ENCODE peak calls at places on chromosomes 1 and 21, in seven cellular contexts. P is IMR-90, N is tibial artery, J is left ventricle myocardium inferior, Y is stomach, X is left lung, V is thoracic aorta. W is an unnamed sample.

GRCh38 chr1:198601936-198602889 is 36.6 kb upstream of the PTPRC start:
- DNase-seq in P (peak; percentile 17), N (no peak), J (no peak), Y (no peak), X (no peak), V (no peak), W (peak; percentile 61)

GRCh38 chr1:221011145-221011544 is 131.9 kb downstream of the HLX start:
- DNase-seq in P (no peak), N (no peak), J (no peak), Y (no peak), X (no peak), V (no peak), W (no peak)

GRCh38 chr1:11784993-11785769 is 20.6 kb downstream of the MTHFR start:
- DNase-seq in P (peak; percentile 21), N (peak; percentile 56), J (peak; percentile 78), Y (peak; percentile 81), X (peak; percentile 70), V (no peak), W (peak; percentile 95)

GRCh38 chr1:11842154-11843041 is 5.2 kb downstream of the NPPA start:
- DNase-seq in P (peak; percentile 34), N (no peak), J (peak; percentile 39), Y (no peak), X (no peak), V (no peak), W (peak; percentile 35)

GRCh38 chr1:171345536-171345935 is 31.6 kb downstream of the FMO4 start:
- DNase-seq in P (no peak), N (no peak), J (no peak), Y (no peak), X (no peak), V (no peak), W (no peak)

GRCh38 chr1:236978740-236979139 is 25.5 kb downstream of the MT1HL1 start:
- DNase-seq in P (no peak), N (no peak), J (no peak), Y (no peak), X (no peak), V (no peak), W (no peak)

GRCh38 chr1:38151399-38151798 is 104.8 kb upstream of the POU3F1 start:
- DNase-seq in P (no peak), N (no peak), J (no peak), Y (no peak), X (no peak), V (no peak), W (no peak)

GRCh38 chr1:93616221-93616995 is 65.2 kb downstream of the BCAR3 start:
- DNase-seq in P (no peak), N (no peak), J (no peak), Y (peak; percentile 52), X (no peak), V (no peak), W (no peak)

GRCh38 chr1:22256213-22256512 is 113.3 kb upstream of the WNT4 start:
- DNase-seq in P (no peak), N (no peak), J (no peak), Y (no peak), X (no peak), V (no peak), W (peak; percentile 54)

GRCh38 chr1:205813755-205814058 is 709 bp upstream of the SLC41A1 start:
- DNase-seq in P (peak; percentile 65), N (no peak), J (peak; percentile 45), Y (no peak), X (no peak), V (peak; percentile 28), W (peak; percentile 93)

GRCh38 chr1:150258275-150258666 is 697 bp downstream of the CA14 start:
- DNase-seq in P (no peak), N (no peak), J (no peak), Y (no peak), X (no peak), V (no peak), W (no peak)

GRCh38 chr1:150256549-150257341 is 829 bp upstream of the CA14 start:
- DNase-seq in P (no peak), N (no peak), J (no peak), Y (no peak), X (no peak), V (no peak), W (peak; percentile 69)

GRCh38 chr1:150259217-150259616 is 1.6 kb downstream of the CA14 start:
- DNase-seq in P (no peak), N (no peak), J (no peak), Y (no peak), X (peak; percentile 37), V (no peak), W (peak; percentile 67)

GRCh38 chr1:150257624-150258274 is at the start of gene CA14:
- DNase-seq in P (no peak), N (no peak), J (peak; percentile 36), Y (no peak), X (no peak), V (no peak), W (peak; percentile 69)

GRCh38 chr1:150256193-150256548 is 1.4 kb upstream of the CA14 start:
- DNase-seq in P (no peak), N (no peak), J (no peak), Y (no peak), X (no peak), V (no peak), W (peak; percentile 61)
- TF ChIP-seq CTCF in P (no peak), N (no peak), J (no peak), Y (no peak), X (no peak), V (no peak), W (no peak)

GRCh38 chr1:6819641-6820040 is 34.4 kb downstream of the CAMTA1 start:
- DNase-seq in P (peak; percentile 48), N (no peak), J (no peak), Y (no peak), X (no peak), V (no peak), W (no peak)
- H3K4me1 ChIP-seq in P (peaks cover 11% of the 10 kb centered on the region), N (peaks cover 20% of the 10 kb centered on the region), J (peaks cover 72% of the 10 kb centered on the region), Y (peaks cover 73% of the 10 kb centered on the region), X (peaks cover 15% of the 10 kb centered on the region), V (peaks cover 43% of the 10 kb centered on the region), W (no peaks in the 10 kb centered on the region)

GRCh38 chr1:211676106-211676583 is 724 bp upstream of the NEK2 start:
- DNase-seq in P (no peak), N (no peak), J (no peak), Y (no peak), X (no peak), V (no peak), W (no peak)
- H3K4me3 ChIP-seq in P (peak overlapping the region; percentile 87), N (peak overlapping the region; percentile 66), J (peak overlapping the region; percentile 71), Y (peak overlapping the region; percentile 74), X (peak overlapping the region; percentile 51), V (peak overlapping the region; percentile 83), W (peak overlapping the region; percentile 86)

DNA sequence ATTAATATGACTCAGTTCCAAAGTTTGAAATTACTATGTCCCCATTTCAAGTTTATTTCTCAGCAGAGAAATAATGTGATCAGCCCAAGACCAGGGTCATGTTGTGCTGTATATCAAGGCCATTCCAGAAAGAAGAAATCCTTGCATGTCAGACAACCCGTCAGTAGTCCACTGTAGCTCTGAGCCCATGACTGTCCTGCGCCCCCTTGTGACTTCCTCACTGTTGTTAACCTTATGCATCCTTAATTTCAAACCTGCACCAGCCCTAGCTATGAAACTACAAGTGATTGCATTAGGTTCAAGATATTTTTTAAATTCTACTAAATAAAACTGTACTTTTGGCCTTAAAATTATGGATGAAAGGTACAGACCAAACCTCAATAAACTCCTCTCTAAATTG is 133.0 kb downstream of the LRRC7 start:
- DNase-seq in P (peak; percentile 1), N (no peak), J (no peak), Y (no peak), X (no peak), V (no peak), W (no peak)
- TF ChIP-seq CTCF in P (peak; percentile 24), N (no peak), J (no peak), Y (no peak), X (no peak), V (no peak), W (peak; percentile 37)

GRCh38 chr21:38495242-38495641 is 3.0 kb downstream of the ERG start:
- DNase-seq in P (no peak), N (no peak), J (no peak), Y (no peak), X (no peak), V (no peak), W (no peak)

GRCh38 chr21:38494688-38495087 is 3.6 kb downstream of the ERG start:
- DNase-seq in P (no peak), N (peak; percentile 51), J (no peak), Y (no peak), X (peak; percentile 57), V (no peak), W (peak; percentile 80)

GRCh38 chr21:38492002-38492401 is 6.3 kb downstream of the ERG start:
- DNase-seq in P (no peak), N (no peak), J (no peak), Y (no peak), X (no peak), V (no peak), W (no peak)

GRCh38 chr21:38494254-38494648 is 4.0 kb downstream of the ERG start:
- DNase-seq in P (no peak), N (no peak), J (no peak), Y (no peak), X (no peak), V (no peak), W (no peak)

DNA sequence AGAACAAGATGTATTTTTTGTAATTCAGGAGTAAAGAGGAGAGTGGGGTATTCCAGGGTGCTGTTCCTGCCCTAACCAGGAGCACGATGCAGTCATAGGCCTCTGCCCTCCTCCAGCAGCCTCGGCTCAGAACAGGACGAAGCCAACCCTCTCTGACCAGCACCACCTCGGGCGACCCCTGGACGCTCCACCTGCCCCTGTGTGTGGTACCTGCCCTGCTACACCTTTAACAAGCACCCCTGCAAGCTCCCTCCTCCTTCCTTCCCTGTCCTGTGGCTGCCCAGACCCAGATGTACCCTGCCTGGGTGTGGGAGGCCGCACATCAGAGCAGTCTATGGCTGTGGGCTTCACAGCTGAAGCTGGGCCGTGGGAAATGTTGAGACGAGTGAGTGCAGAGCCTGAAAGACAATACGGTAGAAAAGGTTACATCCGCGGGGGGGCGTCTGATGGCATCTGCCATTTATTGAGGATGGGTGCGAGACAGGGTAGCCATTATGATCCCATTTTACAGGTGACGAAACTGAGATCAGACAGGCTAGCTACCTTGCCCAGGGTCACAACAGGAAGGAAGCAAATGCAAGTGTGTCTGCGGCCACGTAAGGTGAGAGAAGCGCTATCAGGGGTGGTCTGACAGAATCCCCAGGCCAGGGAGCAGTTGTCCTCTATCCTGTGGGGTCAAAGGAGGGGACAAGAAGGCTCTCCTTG is 4.6 kb downstream of the ERG start:
- DNase-seq in P (no peak), N (no peak), J (no peak), Y (no peak), X (no peak), V (no peak), W (no peak)
- H3K4me1 ChIP-seq in P (no peaks in the 10 kb centered on the region), N (peaks cover 45% of the 10 kb centered on the region), J (peaks cover 61% of the 10 kb centered on the region), Y (peaks cover 19% of the 10 kb centered on the region), X (peaks cover 72% of the 10 kb centered on the region), V (peaks cover 68% of the 10 kb centered on the region), W (peaks cover 6% of the 10 kb centered on the region)

GRCh38 chr1:156594124-156594678 is 2.6 kb downstream of the NAXE start:
- DNase-seq in P (no peak), N (no peak), J (no peak), Y (no peak), X (no peak), V (no peak), W (no peak)
- H3K4me3 ChIP-seq in P (no peak overlapping the region), N (no peak overlapping the region), J (no peak overlapping the region), Y (no peak overlapping the region), X (no peak overlapping the region), V (no peak overlapping the region), W (no peak overlapping the region)

GRCh38 chr1:59900640-59901039 is 25.9 kb downstream of the CYP2J2 start:
- DNase-seq in P (no peak), N (no peak), J (no peak), Y (no peak), X (no peak), V (no peak), W (no peak)
- TF ChIP-seq CTCF in P (no peak), N (no peak), J (no peak), Y (no peak), X (no peak), V (no peak), W (no peak)

W was measured in osteoblast.